ENCODE peak calls at places on chromosomes 12 and 14, in seven cellular contexts. One of them, this sample, is unnamed.
A peak's percentile ranks its signal among the peaks of the same experiment; 100 is the strongest.

GRCh38 chr12:15620726-15621125 is 168.5 kb downstream of the EPS8 start:
- DNase-seq in pancreas: no peak
- DNase-seq in epithelial cell of esophagus: no peak
- DNase-seq in RWPE1: no peak
- DNase-seq in neural crest cell: no peak
- DNase-seq in NB4: no peak
- DNase-seq in right lobe of liver: no peak
- DNase-seq in this sample: no peak

GRCh38 chr12:105705765-105706164 is 375.3 kb downstream of the C12orf75 start:
- DNase-seq in NB4: peak; percentile 59
- DNase-seq in pancreas: no peak
- DNase-seq in epithelial cell of esophagus: peak; percentile 69
- DNase-seq in right lobe of liver: peak; percentile 52
- DNase-seq in neural crest cell: peak; percentile 64
- DNase-seq in RWPE1: peak; percentile 7
- DNase-seq in this sample: no peak

GRCh38 chr12:2682301-2683282 is 112.2 kb upstream of the FKBP4 start:
- DNase-seq in pancreas: no peak
- DNase-seq in right lobe of liver: no peak
- DNase-seq in RWPE1: peak; percentile 24
- DNase-seq in neural crest cell: peak; percentile 36
- DNase-seq in epithelial cell of esophagus: peak; percentile 4
- DNase-seq in NB4: peak; percentile 52
- DNase-seq in this sample: no peak

GRCh38 chr14:92589213-92589852 is 75.8 kb downstream of the RIN3 start:
- DNase-seq in pancreas: no peak
- DNase-seq in right lobe of liver: no peak
- DNase-seq in epithelial cell of esophagus: peak; percentile 62
- DNase-seq in neural crest cell: no peak
- DNase-seq in NB4: peak; percentile 48
- DNase-seq in RWPE1: no peak
- DNase-seq in this sample: no peak

GRCh38 chr12:94770397-94770759 is 120.0 kb upstream of the TMCC3 start:
- DNase-seq in RWPE1: no peak
- DNase-seq in pancreas: no peak
- DNase-seq in neural crest cell: no peak
- DNase-seq in epithelial cell of esophagus: no peak
- DNase-seq in right lobe of liver: no peak
- DNase-seq in NB4: no peak
- DNase-seq in this sample: no peak

GRCh38 chr12:109310247-109311125 is 1.4 kb upstream of the FOXN4 start:
- DNase-seq in RWPE1: no peak
- DNase-seq in right lobe of liver: no peak
- DNase-seq in NB4: peak; percentile 61
- DNase-seq in epithelial cell of esophagus: no peak
- DNase-seq in neural crest cell: no peak
- DNase-seq in pancreas: no peak
- DNase-seq in this sample: no peak

GRCh38 chr12:63916561-63917476 is 72.3 kb downstream of the SRGAP1 start:
- DNase-seq in neural crest cell: no peak
- DNase-seq in RWPE1: peak; percentile 35
- DNase-seq in epithelial cell of esophagus: peak; percentile 43
- DNase-seq in right lobe of liver: no peak
- DNase-seq in NB4: peak; percentile 31
- DNase-seq in pancreas: no peak
- DNase-seq in this sample: no peak

GRCh38 chr14:89533136-89533535 is 116.1 kb upstream of the FOXN3 start:
- DNase-seq in RWPE1: no peak
- DNase-seq in NB4: no peak
- DNase-seq in epithelial cell of esophagus: no peak
- DNase-seq in right lobe of liver: no peak
- DNase-seq in pancreas: no peak
- DNase-seq in neural crest cell: no peak
- DNase-seq in this sample: no peak

GRCh38 chr12:109489955-109490565 is 12.6 kb downstream of the UBE3B start:
- DNase-seq in NB4: no peak
- DNase-seq in right lobe of liver: no peak
- DNase-seq in neural crest cell: no peak
- DNase-seq in RWPE1: no peak
- DNase-seq in pancreas: no peak
- DNase-seq in epithelial cell of esophagus: no peak
- DNase-seq in this sample: no peak

GRCh38 chr12:92551853-92552397 is 150.9 kb upstream of the PLEKHG7 start:
- DNase-seq in neural crest cell: no peak
- DNase-seq in pancreas: no peak
- DNase-seq in NB4: peak; percentile 46
- DNase-seq in RWPE1: peak; percentile 72
- DNase-seq in right lobe of liver: no peak
- DNase-seq in epithelial cell of esophagus: peak; percentile 94
- DNase-seq in this sample: no peak

GRCh38 chr14:54976316-54976715 is 50.6 kb downstream of the WDHD1 start:
- DNase-seq in right lobe of liver: no peak
- DNase-seq in pancreas: no peak
- DNase-seq in neural crest cell: no peak
- DNase-seq in epithelial cell of esophagus: peak; percentile 50
- DNase-seq in NB4: peak; percentile 2
- DNase-seq in RWPE1: peak; percentile 40
- DNase-seq in this sample: no peak

GRCh38 chr14:98069712-98070133 is 1202.3 kb downstream of the BCL11B start:
- DNase-seq in NB4: no peak
- DNase-seq in epithelial cell of esophagus: peak; percentile 94
- DNase-seq in pancreas: no peak
- DNase-seq in RWPE1: peak; percentile 87
- DNase-seq in right lobe of liver: no peak
- DNase-seq in neural crest cell: no peak
- DNase-seq in this sample: no peak

GRCh38 chr14:62759796-62760195 is 285.5 kb downstream of the KCNH5 start:
- DNase-seq in RWPE1: no peak
- DNase-seq in right lobe of liver: no peak
- DNase-seq in neural crest cell: no peak
- DNase-seq in pancreas: no peak
- DNase-seq in epithelial cell of esophagus: peak; percentile 18
- DNase-seq in NB4: no peak
- DNase-seq in this sample: no peak

GRCh38 chr14:90624228-90624627 is 192.0 kb downstream of the TTC7B start:
- DNase-seq in right lobe of liver: no peak
- DNase-seq in pancreas: no peak
- DNase-seq in NB4: peak; percentile 81
- DNase-seq in RWPE1: peak; percentile 72
- DNase-seq in neural crest cell: no peak
- DNase-seq in epithelial cell of esophagus: peak; percentile 71
- DNase-seq in this sample: no peak

GRCh38 chr12:131137836-131138637 is 184.3 kb downstream of the ADGRD1 start:
- DNase-seq in neural crest cell: no peak
- DNase-seq in epithelial cell of esophagus: no peak
- DNase-seq in pancreas: no peak
- DNase-seq in RWPE1: no peak
- DNase-seq in NB4: peak; percentile 95
- DNase-seq in right lobe of liver: peak; percentile 20
- DNase-seq in this sample: no peak

GRCh38 chr12:124379938-124380754 is 85.3 kb downstream of the RFLNA start:
- DNase-seq in epithelial cell of esophagus: peak; percentile 75
- DNase-seq in neural crest cell: no peak
- DNase-seq in right lobe of liver: no peak
- DNase-seq in pancreas: no peak
- DNase-seq in RWPE1: peak; percentile 71
- DNase-seq in NB4: peak; percentile 92
- DNase-seq in this sample: no peak

GRCh38 chr12:105337391-105337790 is 6.9 kb downstream of the C12orf75 start:
- DNase-seq in right lobe of liver: no peak
- DNase-seq in epithelial cell of esophagus: no peak
- DNase-seq in neural crest cell: no peak
- DNase-seq in RWPE1: no peak
- DNase-seq in pancreas: no peak
- DNase-seq in NB4: peak; percentile 87
- DNase-seq in this sample: no peak

GRCh38 chr14:93720076-93720815 is 68.0 kb downstream of the PRIMA1 start:
- DNase-seq in RWPE1: no peak
- DNase-seq in right lobe of liver: no peak
- DNase-seq in epithelial cell of esophagus: no peak
- DNase-seq in pancreas: no peak
- DNase-seq in NB4: no peak
- DNase-seq in neural crest cell: no peak
- DNase-seq in this sample: no peak

GRCh38 chr14:28635387-28635786 is 131.2 kb upstream of the FOXG1 start:
- DNase-seq in RWPE1: no peak
- DNase-seq in epithelial cell of esophagus: peak; percentile 47
- DNase-seq in pancreas: no peak
- DNase-seq in NB4: peak; percentile 37
- DNase-seq in right lobe of liver: no peak
- DNase-seq in neural crest cell: peak; percentile 41
- DNase-seq in this sample: no peak

GRCh38 chr14:33714527-33715222 is 236.2 kb downstream of the EGLN3 start:
- DNase-seq in pancreas: no peak
- DNase-seq in RWPE1: no peak
- DNase-seq in right lobe of liver: no peak
- DNase-seq in neural crest cell: no peak
- DNase-seq in epithelial cell of esophagus: peak; percentile 14
- DNase-seq in NB4: no peak
- DNase-seq in this sample: no peak

GRCh38 chr12:117485984-117486839 is 124.8 kb upstream of the NOS1 start:
- DNase-seq in neural crest cell: no peak
- DNase-seq in right lobe of liver: no peak
- DNase-seq in pancreas: no peak
- DNase-seq in NB4: no peak
- DNase-seq in epithelial cell of esophagus: no peak
- DNase-seq in RWPE1: no peak
- DNase-seq in this sample: no peak

GRCh38 chr14:36700656-36701055 is 39.0 kb downstream of the PAX9 start:
- DNase-seq in right lobe of liver: no peak
- DNase-seq in NB4: no peak
- DNase-seq in RWPE1: no peak
- DNase-seq in epithelial cell of esophagus: no peak
- DNase-seq in neural crest cell: no peak
- DNase-seq in pancreas: no peak
- DNase-seq in this sample: no peak

GRCh38 chr14:60195179-60195810 is 30.1 kb upstream of the DHRS7 start:
- DNase-seq in epithelial cell of esophagus: no peak
- DNase-seq in neural crest cell: no peak
- DNase-seq in right lobe of liver: no peak
- DNase-seq in NB4: peak; percentile 16
- DNase-seq in RWPE1: no peak
- DNase-seq in pancreas: no peak
- DNase-seq in this sample: no peak

GRCh38 chr14:99763527-99764221 is 29.5 kb upstream of the EML1 start:
- DNase-seq in right lobe of liver: no peak
- DNase-seq in pancreas: no peak
- DNase-seq in RWPE1: no peak
- DNase-seq in neural crest cell: no peak
- DNase-seq in epithelial cell of esophagus: no peak
- DNase-seq in NB4: no peak
- DNase-seq in this sample: peak; percentile 82

GRCh38 chr12:47881826-47882427 is 22.9 kb downstream of the VDR start:
- DNase-seq in NB4: peak; percentile 34
- DNase-seq in pancreas: peak; percentile 19
- DNase-seq in RWPE1: peak; percentile 42
- DNase-seq in right lobe of liver: no peak
- DNase-seq in neural crest cell: no peak
- DNase-seq in epithelial cell of esophagus: peak; percentile 62
- DNase-seq in this sample: no peak

GRCh38 chr12:52440821-52441319 is 6.7 kb upstream of the KRT75 start:
- DNase-seq in neural crest cell: no peak
- DNase-seq in RWPE1: peak; percentile 55
- DNase-seq in epithelial cell of esophagus: peak; percentile 98
- DNase-seq in pancreas: no peak
- DNase-seq in right lobe of liver: no peak
- DNase-seq in NB4: no peak
- DNase-seq in this sample: no peak

GRCh38 chr14:50036211-50036610 is 80.2 kb downstream of the VCPKMT start:
- DNase-seq in RWPE1: no peak
- DNase-seq in right lobe of liver: peak; percentile 79
- DNase-seq in neural crest cell: no peak
- DNase-seq in NB4: no peak
- DNase-seq in pancreas: peak; percentile 31
- DNase-seq in epithelial cell of esophagus: no peak
- DNase-seq in this sample: no peak
- TF ChIP-seq CTCF in RWPE1: no peak
- TF ChIP-seq CTCF in right lobe of liver: no peak
- TF ChIP-seq CTCF in neural crest cell: no peak
- TF ChIP-seq CTCF in NB4: no peak
- TF ChIP-seq CTCF in pancreas: no peak
- TF ChIP-seq CTCF in epithelial cell of esophagus: no peak
- TF ChIP-seq CTCF in this sample: no peak

DNA sequence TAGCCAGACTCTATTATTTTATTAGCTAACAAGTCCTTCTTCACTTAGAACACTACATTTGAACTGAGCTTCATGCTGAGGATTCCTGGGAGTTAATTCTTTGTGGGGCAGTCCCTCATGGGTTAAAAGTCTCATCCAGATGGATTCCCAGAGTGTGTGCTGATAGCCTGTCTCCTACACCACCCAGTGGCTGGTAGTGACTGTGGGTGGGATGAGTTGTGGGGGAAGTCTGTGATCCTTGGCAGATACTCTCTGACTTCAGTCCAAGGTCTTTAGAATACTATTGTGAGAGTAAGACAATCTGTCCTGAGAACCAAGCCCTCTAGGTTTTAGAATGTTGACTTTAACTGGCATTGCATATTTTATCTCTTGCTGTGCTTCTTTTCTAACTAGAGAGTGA is 37.2 kb downstream of the AKAP6 start:
- DNase-seq in NB4: no peak
- DNase-seq in neural crest cell: no peak
- DNase-seq in epithelial cell of esophagus: no peak
- DNase-seq in pancreas: no peak
- DNase-seq in right lobe of liver: no peak
- DNase-seq in RWPE1: no peak
- DNase-seq in this sample: no peak
- TF ChIP-seq CTCF in NB4: no peak
- TF ChIP-seq CTCF in neural crest cell: peak; percentile 12
- TF ChIP-seq CTCF in epithelial cell of esophagus: no peak
- TF ChIP-seq CTCF in pancreas: no peak
- TF ChIP-seq CTCF in right lobe of liver: no peak
- TF ChIP-seq CTCF in RWPE1: no peak
- TF ChIP-seq CTCF in this sample: peak; percentile 72

DNA sequence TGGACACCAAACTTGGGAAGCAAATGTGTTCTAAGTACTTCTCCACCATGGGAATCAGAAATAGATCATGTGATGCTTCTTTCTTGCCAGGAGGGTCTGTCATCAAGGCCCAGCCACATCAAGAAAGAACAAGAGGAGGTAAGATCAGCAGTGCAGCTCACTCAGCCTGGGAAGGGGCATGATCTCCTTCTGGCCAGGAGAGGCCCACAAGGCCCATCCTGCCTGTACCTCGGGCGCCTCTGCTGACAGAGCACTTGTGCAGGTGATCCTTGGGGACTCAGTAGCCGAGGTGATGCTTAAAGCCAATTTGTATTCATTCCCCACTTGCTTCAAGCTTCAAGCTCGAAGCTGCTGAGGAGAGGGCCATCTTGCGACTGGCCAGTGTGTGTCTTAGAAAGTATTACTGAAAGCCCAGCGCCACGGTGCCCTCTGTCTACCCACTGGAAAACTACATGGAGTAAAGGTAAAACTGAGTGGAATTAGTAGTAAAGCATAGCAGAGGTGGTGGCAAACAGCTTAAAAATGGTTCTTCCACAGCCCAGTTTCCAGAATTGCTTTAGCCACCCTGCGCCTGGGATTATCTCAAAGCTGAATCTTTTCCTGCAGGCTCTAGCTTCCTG is 26.2 kb downstream of the RTRAF start:
- DNase-seq in pancreas: no peak
- DNase-seq in right lobe of liver: no peak
- DNase-seq in epithelial cell of esophagus: peak; percentile 29
- DNase-seq in neural crest cell: peak; percentile 19
- DNase-seq in RWPE1: no peak
- DNase-seq in NB4: peak; percentile 48
- DNase-seq in this sample: no peak
- TF ChIP-seq CTCF in pancreas: no peak
- TF ChIP-seq CTCF in right lobe of liver: peak; percentile 60
- TF ChIP-seq CTCF in epithelial cell of esophagus: peak; percentile 46
- TF ChIP-seq CTCF in neural crest cell: peak; percentile 42
- TF ChIP-seq CTCF in RWPE1: no peak
- TF ChIP-seq CTCF in NB4: peak; percentile 51
- TF ChIP-seq CTCF in this sample: peak; percentile 71

GRCh38 chr12:110846615-110847566 is at the start of gene CCDC63:
- DNase-seq in epithelial cell of esophagus: peak; percentile 47
- DNase-seq in right lobe of liver: peak; percentile 51
- DNase-seq in NB4: peak; percentile 86
- DNase-seq in RWPE1: no peak
- DNase-seq in pancreas: peak; percentile 43
- DNase-seq in neural crest cell: peak; percentile 65
- DNase-seq in this sample: no peak
- TF ChIP-seq CTCF in epithelial cell of esophagus: peak; percentile 32
- TF ChIP-seq CTCF in right lobe of liver: peak; percentile 51
- TF ChIP-seq CTCF in NB4: peak; percentile 68
- TF ChIP-seq CTCF in RWPE1: no peak
- TF ChIP-seq CTCF in pancreas: no peak
- TF ChIP-seq CTCF in neural crest cell: peak; percentile 56
- TF ChIP-seq CTCF in this sample: peak; percentile 80